ENCODE peak calls at places on chromosomes 1 and 21, in four cellular contexts. J, P, D and Y are unnamed samples.

GRCh38 chr1:192879416-192879815 is 70.6 kb downstream of the RGS2 start:
- DNase-seq in D (no peak), J (peak), P (no peak), Y (no peak)

GRCh38 chr1:99685516-99686180 is 39.7 kb downstream of the PALMD start:
- DNase-seq in J (peak), P (peak), D (peak), Y (peak)

GRCh38 chr1:38918568-38918967 is 23.1 kb downstream of the RHBDL2 start:
- DNase-seq in P (no peak), J (no peak), D (peak), Y (no peak)

GRCh38 chr1:14687147-14687546 is 88.7 kb downstream of the KAZN start:
- DNase-seq in J (no peak), D (no peak), P (no peak), Y (no peak)

GRCh38 chr1:165900576-165901380 is 73.4 kb downstream of the UCK2 start:
- DNase-seq in D (no peak), J (no peak), P (no peak), Y (no peak)

GRCh38 chr1:225750865-225751824 is 26.5 kb upstream of the SRP9 start:
- DNase-seq in J (no peak), D (no peak), P (no peak), Y (no peak)

GRCh38 chr1:182910143-182910542 is 42.8 kb downstream of the SHCBP1L start:
- DNase-seq in J (no peak), D (no peak), P (no peak), Y (no peak)

GRCh38 chr1:34928865-34929496 is 469 bp downstream of the DLGAP3 start:
- DNase-seq in J (no peak), P (no peak), D (peak), Y (no peak)

GRCh38 chr1:159800177-159800935 is 1.8 kb upstream of the FCRL6 start:
- DNase-seq in P (no peak), J (peak), D (no peak), Y (no peak)

GRCh38 chr1:203151362-203152157 is 24.0 kb downstream of the ADORA1 start:
- DNase-seq in D (no peak), P (no peak), J (no peak), Y (no peak)

GRCh38 chr1:10179751-10180150 is 30.6 kb upstream of the KIF1B start:
- DNase-seq in P (no peak), D (no peak), J (no peak), Y (no peak)

GRCh38 chr1:245173446-245174178 is 18.8 kb downstream of the KIF26B start:
- DNase-seq in J (no peak), P (no peak), D (no peak), Y (no peak)

GRCh38 chr21:40254540-40255455 is 387.6 kb downstream of the PCP4 start:
- DNase-seq in P (no peak), D (no peak), J (no peak), Y (no peak)

GRCh38 chr1:181111559-181111958 is 23.1 kb downstream of the IER5 start:
- DNase-seq in D (no peak), P (no peak), J (no peak), Y (no peak)

DNA sequence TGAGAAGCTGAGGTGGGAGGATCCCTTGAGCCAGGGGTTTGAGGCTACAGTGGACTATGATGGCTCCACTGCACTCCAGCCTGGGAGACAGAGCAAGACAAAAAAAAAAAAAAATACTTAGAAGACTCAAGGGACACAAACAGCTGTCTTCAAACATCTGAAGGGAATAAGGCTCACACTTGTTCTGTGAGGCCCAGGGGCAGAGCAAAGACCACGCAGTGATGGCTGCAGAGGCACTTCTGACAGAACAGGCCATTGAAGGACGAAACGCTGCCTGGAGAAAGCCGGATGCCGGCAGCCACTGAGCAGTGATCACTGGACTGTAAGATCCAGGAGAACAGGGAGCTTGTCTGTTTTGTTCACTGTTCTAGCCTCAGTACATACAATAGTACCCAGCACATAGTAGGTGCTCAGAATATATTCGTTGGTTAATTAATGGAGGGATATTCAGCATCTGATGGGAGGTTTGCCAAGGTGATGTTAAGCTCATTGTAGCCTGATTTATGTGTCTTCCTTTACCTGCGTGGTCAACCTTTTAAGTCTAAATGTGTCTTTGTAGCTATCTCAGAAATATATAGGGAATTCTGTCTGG is 12.1 kb upstream of the NDC1 start:
- DNase-seq in D (no peak), P (no peak), J (no peak), Y (no peak)
- H3K4me3 ChIP-seq in D (no peak), P (no peak), J (no peak), Y (no peak)

DNA sequence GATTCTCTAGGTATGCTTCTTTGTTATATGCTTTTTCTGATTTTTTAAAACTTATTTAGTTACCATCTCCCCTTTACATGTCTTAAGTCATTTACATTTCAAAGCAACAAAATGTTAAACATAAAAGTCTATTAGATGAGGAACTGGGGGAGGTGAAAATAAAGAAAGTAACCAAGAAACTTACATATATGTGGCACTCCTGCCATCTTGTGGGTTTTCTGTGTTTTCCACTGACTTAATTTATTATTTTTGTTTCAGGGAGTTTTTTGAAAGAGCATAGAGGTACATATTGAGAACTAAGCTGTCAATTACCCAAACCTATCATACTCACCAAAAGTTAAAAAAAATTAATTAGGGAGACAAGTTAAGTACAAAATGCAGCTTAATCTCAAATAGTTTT is 1531.1 kb downstream of the MRPL39 start:
- DNase-seq in J (peak), P (no peak), D (no peak), Y (no peak)
- TF ChIP-seq CTCF in J (no peak), P (no peak), D (no peak), Y (no peak)

GRCh38 chr1:54955359-54955758 is 25.1 kb upstream of the TMEM61 start:
- DNase-seq in P (no peak), J (no peak), D (no peak), Y (no peak)
- H3K4me3 ChIP-seq in P (no peak), J (no peak), D (no peak), Y (no peak)

DNA sequence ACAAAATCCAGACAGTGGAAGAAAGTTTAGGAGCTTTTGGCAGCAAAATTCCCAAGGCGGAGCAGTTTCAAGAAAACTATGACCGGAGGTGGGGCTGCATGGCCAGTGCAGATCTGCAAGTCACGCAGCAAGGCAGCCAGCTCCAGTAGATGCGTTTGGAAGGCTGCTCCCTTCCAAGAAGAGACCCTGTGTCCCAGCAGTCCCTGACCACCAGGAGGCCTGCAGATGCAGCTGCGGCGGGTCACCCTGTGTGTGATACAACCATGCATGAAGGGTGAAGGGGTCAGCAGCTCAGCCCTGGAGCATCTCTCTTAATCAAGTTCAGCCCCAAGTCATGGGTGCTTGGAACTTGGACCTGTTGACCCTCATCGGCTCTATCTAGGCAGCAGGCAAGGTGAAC is 29.3 kb downstream of the GPR157 start:
- DNase-seq in D (no peak), J (no peak), P (peak), Y (no peak)
- TF ChIP-seq CTCF in D (no peak), J (peak), P (no peak), Y (no peak)

GRCh38 chr21:31159808-31160207 is 121.5 kb upstream of the KRTAP19-8 start:
- DNase-seq in P (no peak), D (no peak), J (no peak), Y (no peak)
- H3K4me3 ChIP-seq in P (no peak), D (no peak), J (no peak), Y (peak)

GRCh38 chr1:210328746-210329488 is at the start of gene HHAT:
- DNase-seq in P (peak), D (peak), J (peak), Y (peak)
- TF ChIP-seq CTCF in P (no peak), D (peak), J (no peak), Y (peak)

DNA sequence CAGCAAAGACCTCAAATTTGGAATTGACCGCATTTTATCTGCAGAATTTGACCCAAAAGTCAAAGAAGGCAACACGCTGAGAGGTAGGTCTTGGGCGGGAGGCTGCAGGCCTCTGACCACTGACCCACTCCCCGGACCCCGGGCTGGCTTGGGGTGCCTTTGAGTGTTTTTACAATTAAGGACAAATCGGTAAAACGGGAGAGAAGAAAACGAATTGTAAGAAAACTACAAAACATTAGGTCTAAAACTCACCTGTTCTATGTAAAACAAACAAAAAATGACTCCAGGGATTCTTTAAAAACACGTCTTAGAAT is 1.1 kb downstream of the HLX start:
- DNase-seq in P (no peak), J (no peak), D (no peak), Y (no peak)
- H3K4me3 ChIP-seq in P (peak), J (peak), D (no peak), Y (peak)